ENCODE peak calls at places on chromosome 22, in six cellular contexts. One of them, this sample, is unnamed.

GRCh38 chr22:23282516-23282915 is 102.2 kb downstream of the BCR start:
- DNase-seq in glutamatergic neuron: no peak
- DNase-seq in foreskin keratinocyte: no peak
- DNase-seq in HFF-Myc: no peak
- DNase-seq in foreskin fibroblast: no peak
- DNase-seq in Panc1: no peak
- DNase-seq in this sample: no peak

GRCh38 chr22:44686873-44687600 is 15.0 kb upstream of the PRR5 start:
- DNase-seq in glutamatergic neuron: no peak
- DNase-seq in foreskin keratinocyte: no peak
- DNase-seq in HFF-Myc: no peak
- DNase-seq in foreskin fibroblast: peak
- DNase-seq in Panc1: no peak
- DNase-seq in this sample: peak

GRCh38 chr22:35452810-35453743 is 53.1 kb downstream of the MCM5 start:
- DNase-seq in glutamatergic neuron: no peak
- DNase-seq in foreskin keratinocyte: no peak
- DNase-seq in HFF-Myc: no peak
- DNase-seq in foreskin fibroblast: no peak
- DNase-seq in Panc1: no peak
- DNase-seq in this sample: no peak

GRCh38 chr22:39617342-39617741 is 46.8 kb downstream of the CACNA1I start:
- DNase-seq in glutamatergic neuron: no peak
- DNase-seq in foreskin keratinocyte: no peak
- DNase-seq in HFF-Myc: no peak
- DNase-seq in foreskin fibroblast: no peak
- DNase-seq in Panc1: no peak
- DNase-seq in this sample: no peak

GRCh38 chr22:24989541-24989951 is 37.0 kb downstream of the KIAA1671 start:
- DNase-seq in glutamatergic neuron: no peak
- DNase-seq in foreskin keratinocyte: no peak
- DNase-seq in HFF-Myc: no peak
- DNase-seq in foreskin fibroblast: no peak
- DNase-seq in Panc1: no peak
- DNase-seq in this sample: no peak

GRCh38 chr22:23519442-23520177 is 60.5 kb downstream of the IGLL1 start:
- DNase-seq in glutamatergic neuron: no peak
- DNase-seq in foreskin keratinocyte: no peak
- DNase-seq in HFF-Myc: no peak
- DNase-seq in foreskin fibroblast: no peak
- DNase-seq in Panc1: no peak
- DNase-seq in this sample: no peak

GRCh38 chr22:43862074-43862881 is at the start of gene SULT4A1:
- DNase-seq in glutamatergic neuron: peak
- DNase-seq in foreskin keratinocyte: no peak
- DNase-seq in HFF-Myc: no peak
- DNase-seq in foreskin fibroblast: peak
- DNase-seq in Panc1: peak
- DNase-seq in this sample: peak

GRCh38 chr22:23306438-23306921 is 126.2 kb downstream of the BCR start:
- DNase-seq in glutamatergic neuron: no peak
- DNase-seq in foreskin keratinocyte: no peak
- DNase-seq in HFF-Myc: no peak
- DNase-seq in foreskin fibroblast: peak
- DNase-seq in Panc1: no peak
- DNase-seq in this sample: no peak

GRCh38 chr22:37906364-37907008 is 389 bp downstream of the MICALL1 start:
- DNase-seq in glutamatergic neuron: peak
- DNase-seq in foreskin keratinocyte: no peak
- DNase-seq in HFF-Myc: no peak
- DNase-seq in foreskin fibroblast: peak
- DNase-seq in Panc1: no peak
- DNase-seq in this sample: no peak

GRCh38 chr22:45671783-45672563 is at the start of gene ATXN10:
- DNase-seq in glutamatergic neuron: peak
- DNase-seq in foreskin keratinocyte: peak
- DNase-seq in HFF-Myc: no peak
- DNase-seq in foreskin fibroblast: peak
- DNase-seq in Panc1: no peak
- DNase-seq in this sample: no peak

GRCh38 chr22:21840236-21840823 is 27.1 kb downstream of the MAPK1 start:
- DNase-seq in glutamatergic neuron: no peak
- DNase-seq in foreskin keratinocyte: no peak
- DNase-seq in HFF-Myc: no peak
- DNase-seq in foreskin fibroblast: no peak
- DNase-seq in Panc1: no peak
- DNase-seq in this sample: no peak

GRCh38 chr22:37684803-37685615 is 1.1 kb upstream of the NOL12 start:
- DNase-seq in glutamatergic neuron: no peak
- DNase-seq in foreskin keratinocyte: peak
- DNase-seq in HFF-Myc: no peak
- DNase-seq in foreskin fibroblast: no peak
- DNase-seq in Panc1: no peak
- DNase-seq in this sample: peak

GRCh38 chr22:44748524-44748923 is 3.9 kb upstream of the ARHGAP8 start:
- DNase-seq in glutamatergic neuron: no peak
- DNase-seq in foreskin keratinocyte: no peak
- DNase-seq in HFF-Myc: no peak
- DNase-seq in foreskin fibroblast: no peak
- DNase-seq in Panc1: no peak
- DNase-seq in this sample: no peak

GRCh38 chr22:32725369-32725988 is 76.0 kb upstream of the TIMP3 start:
- DNase-seq in glutamatergic neuron: no peak
- DNase-seq in foreskin keratinocyte: no peak
- DNase-seq in HFF-Myc: no peak
- DNase-seq in foreskin fibroblast: no peak
- DNase-seq in Panc1: no peak
- DNase-seq in this sample: no peak

GRCh38 chr22:22156716-22157499 is 87.7 kb upstream of the VPREB1 start:
- DNase-seq in glutamatergic neuron: no peak
- DNase-seq in foreskin keratinocyte: peak
- DNase-seq in HFF-Myc: peak
- DNase-seq in foreskin fibroblast: peak
- DNase-seq in Panc1: no peak
- DNase-seq in this sample: peak

GRCh38 chr22:23537421-23537820 is 42.7 kb downstream of the IGLL1 start:
- DNase-seq in glutamatergic neuron: no peak
- DNase-seq in foreskin keratinocyte: no peak
- DNase-seq in HFF-Myc: no peak
- DNase-seq in foreskin fibroblast: no peak
- DNase-seq in Panc1: no peak
- DNase-seq in this sample: no peak

GRCh38 chr22:50731811-50732624 is 6.0 kb upstream of the ACR start:
- DNase-seq in glutamatergic neuron: no peak
- DNase-seq in foreskin keratinocyte: peak
- DNase-seq in HFF-Myc: no peak
- DNase-seq in foreskin fibroblast: peak
- DNase-seq in Panc1: no peak
- DNase-seq in this sample: peak

GRCh38 chr22:44703269-44703870 is 1.4 kb downstream of the PRR5 start:
- DNase-seq in glutamatergic neuron: no peak
- DNase-seq in foreskin keratinocyte: no peak
- DNase-seq in HFF-Myc: no peak
- DNase-seq in foreskin fibroblast: peak
- DNase-seq in Panc1: no peak
- DNase-seq in this sample: no peak

GRCh38 chr22:28813772-28814518 is 13.6 kb upstream of the XBP1 start:
- DNase-seq in glutamatergic neuron: no peak
- DNase-seq in foreskin keratinocyte: no peak
- DNase-seq in HFF-Myc: no peak
- DNase-seq in foreskin fibroblast: no peak
- DNase-seq in Panc1: no peak
- DNase-seq in this sample: peak

GRCh38 chr22:49487950-49488349 is 339.7 kb downstream of the BRD1 start:
- DNase-seq in glutamatergic neuron: no peak
- DNase-seq in foreskin keratinocyte: peak
- DNase-seq in HFF-Myc: no peak
- DNase-seq in foreskin fibroblast: no peak
- DNase-seq in Panc1: no peak
- DNase-seq in this sample: peak

GRCh38 chr22:35705141-35705540 is 12.5 kb upstream of the APOL5 start:
- DNase-seq in glutamatergic neuron: no peak
- DNase-seq in foreskin keratinocyte: peak
- DNase-seq in HFF-Myc: peak
- DNase-seq in foreskin fibroblast: peak
- DNase-seq in Panc1: no peak
- DNase-seq in this sample: no peak

GRCh38 chr22:23113067-23113846 is 28.5 kb downstream of the RSPH14 start:
- DNase-seq in glutamatergic neuron: peak
- DNase-seq in foreskin keratinocyte: no peak
- DNase-seq in HFF-Myc: peak
- DNase-seq in foreskin fibroblast: peak
- DNase-seq in Panc1: no peak
- DNase-seq in this sample: no peak

GRCh38 chr22:35900483-35901168 is 128.0 kb downstream of the RBFOX2 start:
- DNase-seq in glutamatergic neuron: no peak
- DNase-seq in foreskin keratinocyte: peak
- DNase-seq in HFF-Myc: no peak
- DNase-seq in foreskin fibroblast: peak
- DNase-seq in Panc1: no peak
- DNase-seq in this sample: peak

GRCh38 chr22:30947163-30947820 is 21.3 kb downstream of the MORC2 start:
- DNase-seq in glutamatergic neuron: peak
- DNase-seq in foreskin keratinocyte: peak
- DNase-seq in HFF-Myc: no peak
- DNase-seq in foreskin fibroblast: no peak
- DNase-seq in Panc1: no peak
- DNase-seq in this sample: no peak
- TF ChIP-seq CTCF in glutamatergic neuron: no peak
- TF ChIP-seq CTCF in foreskin keratinocyte: peak
- TF ChIP-seq CTCF in HFF-Myc: no peak
- TF ChIP-seq CTCF in foreskin fibroblast: no peak
- TF ChIP-seq CTCF in Panc1: no peak
- TF ChIP-seq CTCF in this sample: no peak

DNA sequence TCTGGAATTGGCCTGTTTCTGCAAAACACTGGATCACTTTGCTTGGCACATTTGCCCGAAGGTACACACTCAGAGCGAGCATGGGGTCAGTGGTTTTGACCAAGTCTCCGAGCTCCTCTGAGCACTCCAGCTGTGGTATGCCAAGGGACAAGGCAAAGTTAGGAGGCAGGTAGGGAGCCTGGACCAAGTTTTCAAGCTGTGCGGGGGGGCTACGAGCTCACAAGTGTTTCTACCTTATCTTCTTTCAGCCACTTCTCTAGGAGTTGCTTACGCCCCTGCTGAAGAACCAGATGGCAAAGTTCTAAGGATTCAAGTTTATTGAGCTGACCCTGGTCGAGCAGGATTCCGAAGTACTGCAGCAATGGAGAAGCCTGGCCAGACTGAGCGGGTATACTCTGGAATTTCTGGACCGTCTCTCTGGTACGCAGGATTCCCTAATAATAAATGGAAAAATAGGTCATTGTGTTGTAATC is 54.7 kb upstream of the SLC25A1 start:
- DNase-seq in glutamatergic neuron: no peak
- DNase-seq in foreskin keratinocyte: no peak
- DNase-seq in HFF-Myc: no peak
- DNase-seq in foreskin fibroblast: no peak
- DNase-seq in Panc1: no peak
- DNase-seq in this sample: no peak
- TF ChIP-seq CTCF in glutamatergic neuron: no peak
- TF ChIP-seq CTCF in foreskin keratinocyte: no peak
- TF ChIP-seq CTCF in HFF-Myc: no peak
- TF ChIP-seq CTCF in foreskin fibroblast: no peak
- TF ChIP-seq CTCF in Panc1: no peak
- TF ChIP-seq CTCF in this sample: no peak

DNA sequence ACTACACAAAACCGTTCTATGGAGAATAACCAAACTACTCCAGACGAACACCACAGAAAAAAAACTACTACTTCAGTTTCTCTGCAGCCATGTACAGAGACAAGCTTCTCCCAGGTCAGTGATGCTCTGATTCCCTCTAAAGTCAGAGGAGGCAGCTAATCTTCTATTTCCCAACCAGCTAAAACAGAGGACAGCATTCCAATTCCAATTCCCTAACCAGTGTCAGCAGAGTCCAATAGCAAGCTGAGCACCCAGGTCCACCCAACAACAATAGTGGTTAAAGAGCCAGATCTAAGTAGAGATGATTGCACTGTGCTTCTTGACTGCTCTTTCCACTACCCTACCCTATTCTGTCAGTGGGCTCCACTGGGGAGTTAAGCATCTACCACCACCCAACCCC is 6.7 kb downstream of the XKR3 start:
- DNase-seq in glutamatergic neuron: no peak
- DNase-seq in foreskin keratinocyte: no peak
- DNase-seq in HFF-Myc: no peak
- DNase-seq in foreskin fibroblast: no peak
- DNase-seq in Panc1: no peak
- DNase-seq in this sample: no peak
- TF ChIP-seq CTCF in glutamatergic neuron: no peak
- TF ChIP-seq CTCF in foreskin keratinocyte: no peak
- TF ChIP-seq CTCF in HFF-Myc: no peak
- TF ChIP-seq CTCF in foreskin fibroblast: no peak
- TF ChIP-seq CTCF in Panc1: no peak
- TF ChIP-seq CTCF in this sample: no peak

DNA sequence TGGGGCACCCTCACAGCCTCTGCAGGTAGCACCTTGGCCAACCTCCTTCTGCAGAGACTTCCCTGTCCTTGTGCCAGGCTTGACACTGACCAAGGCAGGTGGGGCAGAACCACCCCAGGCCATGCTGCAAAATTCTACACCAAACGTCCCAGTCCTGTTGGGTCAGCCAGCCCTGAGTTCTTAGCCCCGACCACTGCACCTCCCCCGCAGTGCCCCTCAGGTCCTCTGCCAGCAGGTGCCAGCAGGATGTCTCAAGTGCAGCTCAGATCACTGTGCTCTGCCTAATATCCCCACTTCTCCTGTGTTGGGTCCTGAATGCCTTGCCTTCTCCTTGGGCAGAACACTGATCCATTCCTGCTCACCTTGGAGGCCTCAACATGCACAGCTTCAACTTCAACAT is 999.7 kb downstream of the TBC1D22A start:
- DNase-seq in glutamatergic neuron: no peak
- DNase-seq in foreskin keratinocyte: no peak
- DNase-seq in HFF-Myc: no peak
- DNase-seq in foreskin fibroblast: no peak
- DNase-seq in Panc1: no peak
- DNase-seq in this sample: no peak
- TF ChIP-seq CTCF in glutamatergic neuron: no peak
- TF ChIP-seq CTCF in foreskin keratinocyte: no peak
- TF ChIP-seq CTCF in HFF-Myc: no peak
- TF ChIP-seq CTCF in foreskin fibroblast: no peak
- TF ChIP-seq CTCF in Panc1: no peak
- TF ChIP-seq CTCF in this sample: no peak

This sample was measured in Caco-2.